ENCODE peak calls at places on chromosome 15, in six cellular contexts. E is tibial artery; O is CD4-positive, CD25-positive, alpha-beta regulatory T cell; F is ovary; H is ascending aorta; R is CD8-positive, alpha-beta memory T cell. U is an unnamed sample.

GRCh38 chr15:82999905-83000671 is 11.4 kb downstream of the C15orf40 start:
- DNase-seq in E (no peak), O (peak; percentile 57), F (no peak), H (no peak), R (peak; percentile 45), U (no peak)

GRCh38 chr15:78492841-78493240 is 14.5 kb upstream of the HYKK start:
- DNase-seq in E (no peak), O (no peak), F (no peak), H (no peak), R (no peak), U (no peak)

GRCh38 chr15:43278869-43279268 is 12.1 kb upstream of the TGM5 start:
- DNase-seq in E (no peak), O (no peak), F (no peak), H (no peak), R (no peak), U (no peak)

GRCh38 chr15:88987951-88988671 is 74.9 kb upstream of the MFGE8 start:
- DNase-seq in E (no peak), O (no peak), F (no peak), H (no peak), R (no peak), U (no peak)

GRCh38 chr15:65339926-65340325 is 35.4 kb downstream of the RNU5B-1 start:
- DNase-seq in E (no peak), O (no peak), F (no peak), H (no peak), R (no peak), U (no peak)

GRCh38 chr15:70212288-70212962 is 114.7 kb upstream of the TLE3 start:
- DNase-seq in E (no peak), O (no peak), F (no peak), H (no peak), R (no peak), U (no peak)

GRCh38 chr15:75452364-75452967 is 976 bp upstream of the SIN3A start:
- DNase-seq in E (peak; percentile 95), O (peak; percentile 81), F (peak; percentile 91), H (peak; percentile 94), R (peak; percentile 75), U (peak; percentile 62)

GRCh38 chr15:87671289-87671688 is 585.2 kb downstream of the NTRK3 start:
- DNase-seq in E (no peak), O (no peak), F (no peak), H (no peak), R (no peak), U (no peak)

GRCh38 chr15:57445872-57446271 is 69.6 kb downstream of the CGNL1 start:
- DNase-seq in E (no peak), O (no peak), F (no peak), H (no peak), R (no peak), U (no peak)

GRCh38 chr15:33314115-33314514 is 3.3 kb downstream of the RYR3 start:
- DNase-seq in E (no peak), O (no peak), F (no peak), H (no peak), R (no peak), U (no peak)

GRCh38 chr15:43370310-43370974 is 401 bp downstream of the ZSCAN29 start:
- DNase-seq in E (peak; percentile 65), O (no peak), F (no peak), H (peak; percentile 63), R (no peak), U (no peak)

GRCh38 chr15:48304398-48304797 is 26.8 kb upstream of the DUT start:
- DNase-seq in E (no peak), O (no peak), F (no peak), H (no peak), R (no peak), U (no peak)

GRCh38 chr15:89017370-89018066 is 70.7 kb upstream of the ABHD2 start:
- DNase-seq in E (peak; percentile 98), O (peak; percentile 83), F (peak; percentile 86), H (peak; percentile 96), R (peak; percentile 73), U (peak; percentile 85)

GRCh38 chr15:62624541-62625399 is 417.8 kb upstream of the TPM1 start:
- DNase-seq in E (no peak), O (no peak), F (peak; percentile 59), H (no peak), R (no peak), U (no peak)

GRCh38 chr15:80942266-80942665 is 47.4 kb downstream of the MESD start:
- DNase-seq in E (peak; percentile 31), O (no peak), F (no peak), H (peak; percentile 28), R (no peak), U (no peak)

GRCh38 chr15:62343397-62343796 is 178.3 kb upstream of the C2CD4B start:
- DNase-seq in E (no peak), O (no peak), F (no peak), H (peak; percentile 30), R (no peak), U (no peak)

GRCh38 chr15:39605146-39605545 is 24.3 kb downstream of the THBS1 start:
- DNase-seq in E (no peak), O (no peak), F (no peak), H (no peak), R (no peak), U (no peak)

GRCh38 chr15:55742498-55742926 is 440 bp downstream of the PRTG start:
- DNase-seq in E (no peak), O (no peak), F (peak; percentile 52), H (no peak), R (no peak), U (no peak)

GRCh38 chr15:21267231-21267630 is 173.1 kb downstream of the POTEB3 start:
- DNase-seq in E (no peak), O (no peak), F (no peak), H (no peak), R (no peak), U (no peak)

GRCh38 chr15:21262851-21263400 is 177.4 kb downstream of the POTEB3 start:
- DNase-seq in E (no peak), O (no peak), F (no peak), H (no peak), R (no peak), U (no peak)

GRCh38 chr15:21260966-21261395 is 179.3 kb downstream of the POTEB3 start:
- DNase-seq in E (peak; percentile 65), O (no peak), F (no peak), H (no peak), R (no peak), U (peak; percentile 11)

GRCh38 chr15:21261965-21262850 is 178.1 kb downstream of the POTEB3 start:
- DNase-seq in E (peak; percentile 65), O (no peak), F (peak; percentile 19), H (peak; percentile 62), R (no peak), U (peak; percentile 16)

GRCh38 chr15:21261396-21261964 is 178.8 kb downstream of the POTEB3 start:
- DNase-seq in E (no peak), O (no peak), F (no peak), H (peak; percentile 60), R (no peak), U (no peak)
- H3K9me3 ChIP-seq in E (no peaks in the 10 kb centered on the region), O (no peaks in the 10 kb centered on the region), F (no peaks in the 10 kb centered on the region), H (no peaks in the 10 kb centered on the region), R (no peaks in the 10 kb centered on the region), U (no peaks in the 10 kb centered on the region)

GRCh38 chr15:98840010-98840409 is 167.6 kb downstream of the PGPEP1L start:
- DNase-seq in E (no peak), O (no peak), F (no peak), H (no peak), R (no peak), U (no peak)

GRCh38 chr15:98838387-98839259 is 169.0 kb downstream of the PGPEP1L start:
- DNase-seq in E (no peak), O (no peak), F (no peak), H (no peak), R (no peak), U (no peak)

GRCh38 chr15:98834976-98835375 is 172.6 kb downstream of the PGPEP1L start:
- DNase-seq in E (no peak), O (no peak), F (no peak), H (no peak), R (no peak), U (no peak)

GRCh38 chr15:98841419-98841970 is 166.1 kb downstream of the PGPEP1L start:
- DNase-seq in E (no peak), O (no peak), F (no peak), H (no peak), R (no peak), U (no peak)

GRCh38 chr15:98835889-98836288 is 171.7 kb downstream of the PGPEP1L start:
- DNase-seq in E (no peak), O (no peak), F (no peak), H (no peak), R (no peak), U (no peak)
- H3K9me3 ChIP-seq in E (peaks cover 24% of the 10 kb centered on the region), O (peaks cover 7% of the 10 kb centered on the region), F (no peaks in the 10 kb centered on the region), H (peaks cover 15% of the 10 kb centered on the region), R (peaks cover 8% of the 10 kb centered on the region), U (peaks cover 7% of the 10 kb centered on the region)

DNA sequence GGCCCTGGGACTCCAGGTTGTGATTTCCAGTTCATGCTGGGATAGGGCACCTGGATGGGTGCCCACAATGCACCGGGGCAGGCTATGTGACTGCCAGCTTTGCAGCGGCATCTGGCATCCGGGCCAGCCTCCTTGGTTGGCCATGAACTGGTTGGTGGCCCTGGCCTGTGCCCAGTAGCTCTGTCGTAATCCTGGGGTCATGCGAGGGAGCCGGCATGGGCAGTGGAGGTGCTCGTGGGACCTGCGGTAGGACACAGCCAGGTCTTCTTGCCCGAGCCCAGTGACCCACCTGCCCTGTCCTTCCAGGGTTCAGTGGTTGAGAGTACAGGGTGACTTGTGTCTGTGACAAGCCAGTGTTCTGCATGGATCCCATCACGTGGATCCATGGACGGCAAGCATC is 237.9 kb downstream of the SNRPN start:
- DNase-seq in E (no peak), O (no peak), F (no peak), H (no peak), R (no peak), U (no peak)
- H3K9me3 ChIP-seq in E (peaks cover 39% of the 10 kb centered on the region), O (no peaks in the 10 kb centered on the region), F (peaks cover 13% of the 10 kb centered on the region), H (peaks cover 3% of the 10 kb centered on the region), R (no peaks in the 10 kb centered on the region), U (no peaks in the 10 kb centered on the region)

GRCh38 chr15:27686971-27687370 is 412.1 kb downstream of the OCA2 start:
- DNase-seq in E (no peak), O (no peak), F (no peak), H (no peak), R (no peak), U (no peak)

GRCh38 chr15:27683126-27683525 is 416.0 kb downstream of the OCA2 start:
- DNase-seq in E (no peak), O (no peak), F (no peak), H (no peak), R (no peak), U (no peak)

GRCh38 chr15:27690290-27690689 is 408.8 kb downstream of the OCA2 start:
- DNase-seq in E (no peak), O (no peak), F (no peak), H (no peak), R (no peak), U (no peak)

GRCh38 chr15:27685638-27686037 is 413.5 kb downstream of the OCA2 start:
- DNase-seq in E (no peak), O (no peak), F (no peak), H (no peak), R (no peak), U (no peak)

DNA sequence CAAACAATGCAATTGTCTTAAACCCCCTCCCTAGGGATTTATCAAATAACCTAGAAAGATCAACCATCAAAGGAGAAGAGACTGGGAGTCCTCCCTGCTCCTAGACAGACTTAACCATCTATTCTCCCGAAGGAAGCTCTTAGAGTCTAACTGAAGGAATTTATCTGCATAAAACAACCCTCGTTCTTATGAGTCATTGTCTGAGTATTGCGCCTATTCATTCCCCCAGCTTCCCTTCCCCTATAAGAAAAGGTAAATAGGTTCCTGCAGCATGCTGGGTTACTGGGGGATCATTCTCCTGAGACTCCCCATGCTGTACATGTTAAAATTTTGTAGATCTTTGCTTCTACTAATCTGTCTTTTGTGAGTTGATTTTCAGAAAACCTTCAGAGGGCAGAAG is 412.7 kb downstream of the OCA2 start:
- DNase-seq in E (no peak), O (no peak), F (no peak), H (no peak), R (no peak), U (no peak)
- H3K9me3 ChIP-seq in E (no peaks in the 10 kb centered on the region), O (no peaks in the 10 kb centered on the region), F (no peaks in the 10 kb centered on the region), H (no peaks in the 10 kb centered on the region), R (no peaks in the 10 kb centered on the region), U (no peaks in the 10 kb centered on the region)